ENCODE peak calls at places on chromosomes 7 and 10, in four cellular contexts. One of them, this sample, is unnamed.

GRCh38 chr10:128137877-128138276 is 11.7 kb upstream of the MKI67 start:
- DNase-seq in hepatocyte: no peak
- DNase-seq in transverse colon: no peak
- DNase-seq in choroid plexus epithelial cell: peak; percentile 19
- DNase-seq in this sample: no peak

GRCh38 chr7:14389052-14389988 is 399.9 kb upstream of the ETV1 start:
- DNase-seq in hepatocyte: no peak
- DNase-seq in transverse colon: no peak
- DNase-seq in choroid plexus epithelial cell: no peak
- DNase-seq in this sample: no peak

GRCh38 chr10:107409517-107409916 is 245.0 kb upstream of the SORCS1 start:
- DNase-seq in hepatocyte: peak; percentile 45
- DNase-seq in transverse colon: peak; percentile 34
- DNase-seq in choroid plexus epithelial cell: peak; percentile 70
- DNase-seq in this sample: no peak

GRCh38 chr10:10811562-10811961 is 206.1 kb upstream of the CELF2 start:
- DNase-seq in hepatocyte: no peak
- DNase-seq in transverse colon: no peak
- DNase-seq in choroid plexus epithelial cell: peak; percentile 62
- DNase-seq in this sample: no peak

GRCh38 chr10:42960491-42961155 is 116.2 kb upstream of the RET start:
- DNase-seq in hepatocyte: peak; percentile 12
- DNase-seq in transverse colon: no peak
- DNase-seq in choroid plexus epithelial cell: peak; percentile 36
- DNase-seq in this sample: no peak

GRCh38 chr7:11540271-11540761 is 291.7 kb downstream of the THSD7A start:
- DNase-seq in hepatocyte: peak; percentile 35
- DNase-seq in transverse colon: no peak
- DNase-seq in choroid plexus epithelial cell: peak; percentile 77
- DNase-seq in this sample: no peak

GRCh38 chr10:32963102-32963501 is 5.1 kb upstream of the ITGB1 start:
- DNase-seq in hepatocyte: no peak
- DNase-seq in transverse colon: no peak
- DNase-seq in choroid plexus epithelial cell: peak; percentile 92
- DNase-seq in this sample: no peak

GRCh38 chr7:155375337-155376277 is 77.9 kb downstream of the INSIG1 start:
- DNase-seq in hepatocyte: no peak
- DNase-seq in transverse colon: no peak
- DNase-seq in choroid plexus epithelial cell: peak; percentile 13
- DNase-seq in this sample: no peak

GRCh38 chr7:107506683-107507339 is 37.0 kb downstream of the GPR22 start:
- DNase-seq in hepatocyte: peak; percentile 15
- DNase-seq in transverse colon: peak; percentile 85
- DNase-seq in choroid plexus epithelial cell: peak; percentile 6
- DNase-seq in this sample: no peak

GRCh38 chr10:22712959-22713852 is 1.2 kb downstream of the PIP4K2A start:
- DNase-seq in hepatocyte: peak; percentile 22
- DNase-seq in transverse colon: peak; percentile 40
- DNase-seq in choroid plexus epithelial cell: peak; percentile 47
- DNase-seq in this sample: no peak

GRCh38 chr10:67839957-67840356 is 2.0 kb upstream of the DNAJC12 start:
- DNase-seq in hepatocyte: no peak
- DNase-seq in transverse colon: no peak
- DNase-seq in choroid plexus epithelial cell: no peak
- DNase-seq in this sample: no peak

GRCh38 chr7:114922151-114922651 is 307 bp downstream of the MDFIC start:
- DNase-seq in hepatocyte: peak; percentile 75
- DNase-seq in transverse colon: peak; percentile 46
- DNase-seq in choroid plexus epithelial cell: peak; percentile 53
- DNase-seq in this sample: peak; percentile 22

GRCh38 chr7:155206286-155207020 is 91.2 kb upstream of the INSIG1 start:
- DNase-seq in hepatocyte: no peak
- DNase-seq in transverse colon: peak; percentile 56
- DNase-seq in choroid plexus epithelial cell: peak; percentile 82
- DNase-seq in this sample: no peak

GRCh38 chr10:59382831-59383295 is 20.5 kb upstream of the FAM13C start:
- DNase-seq in hepatocyte: no peak
- DNase-seq in transverse colon: no peak
- DNase-seq in choroid plexus epithelial cell: peak; percentile 54
- DNase-seq in this sample: no peak

GRCh38 chr10:110818311-110819257 is 53.1 kb upstream of the PDCD4 start:
- DNase-seq in hepatocyte: no peak
- DNase-seq in transverse colon: peak; percentile 80
- DNase-seq in choroid plexus epithelial cell: no peak
- DNase-seq in this sample: no peak

GRCh38 chr7:24587853-24588252 is 14.6 kb downstream of the PALS2 start:
- DNase-seq in hepatocyte: no peak
- DNase-seq in transverse colon: no peak
- DNase-seq in choroid plexus epithelial cell: peak; percentile 30
- DNase-seq in this sample: no peak

GRCh38 chr10:103967433-103968142 is 648 bp downstream of the SLK start:
- DNase-seq in hepatocyte: peak; percentile 70
- DNase-seq in transverse colon: peak; percentile 32
- DNase-seq in choroid plexus epithelial cell: no peak
- DNase-seq in this sample: no peak

GRCh38 chr10:62373995-62374861 is at the start of gene ZNF365:
- DNase-seq in hepatocyte: peak; percentile 68
- DNase-seq in transverse colon: no peak
- DNase-seq in choroid plexus epithelial cell: peak; percentile 27
- DNase-seq in this sample: peak; percentile 31

GRCh38 chr10:48697091-48697490 is 12.4 kb downstream of the WDFY4 start:
- DNase-seq in hepatocyte: no peak
- DNase-seq in transverse colon: no peak
- DNase-seq in choroid plexus epithelial cell: no peak
- DNase-seq in this sample: no peak

GRCh38 chr10:11563936-11564335 is 47.5 kb downstream of the USP6NL start:
- DNase-seq in hepatocyte: no peak
- DNase-seq in transverse colon: no peak
- DNase-seq in choroid plexus epithelial cell: no peak
- DNase-seq in this sample: no peak

GRCh38 chr10:75074711-75075445 is 36.6 kb upstream of the SAMD8 start:
- DNase-seq in hepatocyte: no peak
- DNase-seq in transverse colon: no peak
- DNase-seq in choroid plexus epithelial cell: no peak
- DNase-seq in this sample: no peak

GRCh38 chr10:132508497-132509443 is 28.8 kb upstream of the INPP5A start:
- DNase-seq in hepatocyte: no peak
- DNase-seq in transverse colon: no peak
- DNase-seq in choroid plexus epithelial cell: no peak
- DNase-seq in this sample: no peak

GRCh38 chr7:81447351-81447952 is 322.4 kb downstream of the HGF start:
- DNase-seq in hepatocyte: peak; percentile 69
- DNase-seq in transverse colon: peak; percentile 16
- DNase-seq in choroid plexus epithelial cell: peak; percentile 89
- DNase-seq in this sample: no peak

GRCh38 chr7:37577901-37578300 is 105.7 kb upstream of the GPR141 start:
- DNase-seq in hepatocyte: no peak
- DNase-seq in transverse colon: no peak
- DNase-seq in choroid plexus epithelial cell: no peak
- DNase-seq in this sample: no peak

GRCh38 chr7:88347098-88347497 is 40.4 kb upstream of the STEAP4 start:
- DNase-seq in hepatocyte: peak; percentile 65
- DNase-seq in transverse colon: no peak
- DNase-seq in choroid plexus epithelial cell: no peak
- DNase-seq in this sample: no peak

GRCh38 chr7:88344271-88344670 is 37.6 kb upstream of the STEAP4 start:
- DNase-seq in hepatocyte: no peak
- DNase-seq in transverse colon: no peak
- DNase-seq in choroid plexus epithelial cell: no peak
- DNase-seq in this sample: no peak

GRCh38 chr7:88346357-88346756 is 39.7 kb upstream of the STEAP4 start:
- DNase-seq in hepatocyte: no peak
- DNase-seq in transverse colon: no peak
- DNase-seq in choroid plexus epithelial cell: no peak
- DNase-seq in this sample: no peak

GRCh38 chr7:88350118-88350517 is 43.4 kb upstream of the STEAP4 start:
- DNase-seq in hepatocyte: no peak
- DNase-seq in transverse colon: no peak
- DNase-seq in choroid plexus epithelial cell: no peak
- DNase-seq in this sample: no peak

GRCh38 chr7:88344956-88345832 is 38.5 kb upstream of the STEAP4 start:
- DNase-seq in hepatocyte: peak; percentile 76
- DNase-seq in transverse colon: peak; percentile 25
- DNase-seq in choroid plexus epithelial cell: peak; percentile 40
- DNase-seq in this sample: no peak
- TF ChIP-seq CTCF in hepatocyte: peak; percentile 79
- TF ChIP-seq CTCF in transverse colon: peak; percentile 33
- TF ChIP-seq CTCF in choroid plexus epithelial cell: peak; percentile 70
- TF ChIP-seq CTCF in this sample: peak; percentile 87

GRCh38 chr10:116653885-116654284 is 33.1 kb downstream of the PNLIPRP2 start:
- DNase-seq in hepatocyte: no peak
- DNase-seq in transverse colon: no peak
- DNase-seq in choroid plexus epithelial cell: no peak
- DNase-seq in this sample: no peak

GRCh38 chr10:116659049-116659670 is 38.4 kb downstream of the PNLIPRP2 start:
- DNase-seq in hepatocyte: no peak
- DNase-seq in transverse colon: no peak
- DNase-seq in choroid plexus epithelial cell: no peak
- DNase-seq in this sample: no peak

GRCh38 chr10:116658152-116658551 is 37.4 kb downstream of the PNLIPRP2 start:
- DNase-seq in hepatocyte: no peak
- DNase-seq in transverse colon: no peak
- DNase-seq in choroid plexus epithelial cell: no peak
- DNase-seq in this sample: no peak

GRCh38 chr10:116655573-116655972 is 34.8 kb downstream of the PNLIPRP2 start:
- DNase-seq in hepatocyte: no peak
- DNase-seq in transverse colon: no peak
- DNase-seq in choroid plexus epithelial cell: no peak
- DNase-seq in this sample: no peak

DNA sequence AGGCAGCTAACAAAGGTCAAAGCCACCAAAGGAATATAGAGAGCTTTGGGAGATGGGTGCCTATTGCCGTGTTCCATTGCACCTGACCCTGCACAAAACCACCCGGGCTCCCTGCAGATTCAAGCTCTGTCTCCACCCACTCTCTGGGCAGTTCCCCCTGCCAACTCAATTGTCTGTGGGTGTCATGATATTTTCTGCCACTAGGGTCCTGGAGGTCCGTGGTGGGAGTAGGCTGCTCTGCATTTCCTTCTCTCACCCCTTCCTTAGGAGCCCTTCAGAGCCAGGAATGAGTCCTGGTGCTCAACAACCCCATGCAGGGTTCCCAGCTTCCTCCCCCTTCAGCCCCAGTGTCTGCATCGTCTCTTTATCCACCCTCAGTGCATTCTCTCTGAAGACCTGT is 34.1 kb downstream of the PNLIPRP2 start:
- DNase-seq in hepatocyte: no peak
- DNase-seq in transverse colon: no peak
- DNase-seq in choroid plexus epithelial cell: no peak
- DNase-seq in this sample: no peak
- TF ChIP-seq CTCF in hepatocyte: peak; percentile 11
- TF ChIP-seq CTCF in transverse colon: no peak
- TF ChIP-seq CTCF in choroid plexus epithelial cell: peak; percentile 27
- TF ChIP-seq CTCF in this sample: peak; percentile 6

GRCh38 chr10:93074597-93075368 is 1.1 kb downstream of the CYP26A1 start:
- DNase-seq in hepatocyte: no peak
- DNase-seq in transverse colon: no peak
- DNase-seq in choroid plexus epithelial cell: no peak
- DNase-seq in this sample: no peak

GRCh38 chr10:93072713-93073538 is 767 bp upstream of the CYP26A1 start:
- DNase-seq in hepatocyte: no peak
- DNase-seq in transverse colon: no peak
- DNase-seq in choroid plexus epithelial cell: no peak
- DNase-seq in this sample: no peak

GRCh38 chr10:93073539-93074136 is at the start of gene CYP26A1:
- DNase-seq in hepatocyte: no peak
- DNase-seq in transverse colon: no peak
- DNase-seq in choroid plexus epithelial cell: no peak
- DNase-seq in this sample: no peak

GRCh38 chr10:93075369-93076221 is 1.9 kb downstream of the CYP26A1 start:
- DNase-seq in hepatocyte: no peak
- DNase-seq in transverse colon: no peak
- DNase-seq in choroid plexus epithelial cell: no peak
- DNase-seq in this sample: no peak

GRCh38 chr10:93074137-93074596 is 474 bp downstream of the CYP26A1 start:
- DNase-seq in hepatocyte: no peak
- DNase-seq in transverse colon: no peak
- DNase-seq in choroid plexus epithelial cell: no peak
- DNase-seq in this sample: no peak
- TF ChIP-seq CTCF in hepatocyte: peak; percentile 2
- TF ChIP-seq CTCF in transverse colon: no peak
- TF ChIP-seq CTCF in choroid plexus epithelial cell: peak; percentile 20
- TF ChIP-seq CTCF in this sample: peak; percentile 34

GRCh38 chr10:28179490-28180099 is 123.3 kb downstream of the MPP7 start:
- DNase-seq in hepatocyte: peak; percentile 60
- DNase-seq in transverse colon: no peak
- DNase-seq in choroid plexus epithelial cell: peak; percentile 73
- DNase-seq in this sample: no peak
- TF ChIP-seq CTCF in hepatocyte: peak; percentile 83
- TF ChIP-seq CTCF in transverse colon: peak; percentile 81
- TF ChIP-seq CTCF in choroid plexus epithelial cell: peak; percentile 75
- TF ChIP-seq CTCF in this sample: peak; percentile 68

GRCh38 chr7:139753079-139753692 is 24.6 kb downstream of the HIPK2 start:
- DNase-seq in hepatocyte: no peak
- DNase-seq in transverse colon: peak; percentile 35
- DNase-seq in choroid plexus epithelial cell: no peak
- DNase-seq in this sample: peak; percentile 47
- TF ChIP-seq CTCF in hepatocyte: peak; percentile 5
- TF ChIP-seq CTCF in transverse colon: peak; percentile 24
- TF ChIP-seq CTCF in choroid plexus epithelial cell: peak; percentile 34
- TF ChIP-seq CTCF in this sample: peak; percentile 7

GRCh38 chr10:15879058-15879457 is 18.8 kb upstream of the MINDY3 start:
- DNase-seq in hepatocyte: peak; percentile 26
- DNase-seq in transverse colon: no peak
- DNase-seq in choroid plexus epithelial cell: peak; percentile 67
- DNase-seq in this sample: no peak
- TF ChIP-seq CTCF in hepatocyte: peak; percentile 82
- TF ChIP-seq CTCF in transverse colon: peak; percentile 42
- TF ChIP-seq CTCF in choroid plexus epithelial cell: peak; percentile 61
- TF ChIP-seq CTCF in this sample: peak; percentile 82

GRCh38 chr7:157397751-157398691 is 61.2 kb downstream of the DNAJB6 start:
- DNase-seq in hepatocyte: peak; percentile 66
- DNase-seq in transverse colon: peak; percentile 25
- DNase-seq in choroid plexus epithelial cell: peak; percentile 88
- DNase-seq in this sample: no peak
- TF ChIP-seq CTCF in hepatocyte: peak; percentile 52
- TF ChIP-seq CTCF in transverse colon: no peak
- TF ChIP-seq CTCF in choroid plexus epithelial cell: peak; percentile 82
- TF ChIP-seq CTCF in this sample: peak; percentile 35

GRCh38 chr7:92850506-92850905 is 14.1 kb upstream of the CDK6 start:
- DNase-seq in hepatocyte: no peak
- DNase-seq in transverse colon: no peak
- DNase-seq in choroid plexus epithelial cell: no peak
- DNase-seq in this sample: no peak
- TF ChIP-seq CTCF in hepatocyte: no peak
- TF ChIP-seq CTCF in transverse colon: no peak
- TF ChIP-seq CTCF in choroid plexus epithelial cell: no peak
- TF ChIP-seq CTCF in this sample: no peak

GRCh38 chr7:95342642-95343252 is 18.4 kb upstream of the PON1 start:
- DNase-seq in hepatocyte: no peak
- DNase-seq in transverse colon: no peak
- DNase-seq in choroid plexus epithelial cell: peak; percentile 25
- DNase-seq in this sample: no peak
- TF ChIP-seq CTCF in hepatocyte: no peak
- TF ChIP-seq CTCF in transverse colon: no peak
- TF ChIP-seq CTCF in choroid plexus epithelial cell: peak; percentile 43
- TF ChIP-seq CTCF in this sample: peak; percentile 4

GRCh38 chr7:104040666-104041065 is 51.2 kb upstream of the RELN start:
- DNase-seq in hepatocyte: peak; percentile 23
- DNase-seq in transverse colon: no peak
- DNase-seq in choroid plexus epithelial cell: no peak
- DNase-seq in this sample: no peak
- TF ChIP-seq CTCF in hepatocyte: no peak
- TF ChIP-seq CTCF in transverse colon: no peak
- TF ChIP-seq CTCF in choroid plexus epithelial cell: no peak
- TF ChIP-seq CTCF in this sample: no peak

This sample was measured in D721Med.